ENCODE peak calls at places on chromosome 13, in seven cellular contexts. I is activated CD8-positive, alpha-beta memory T cell treated with anti-CD3 and anti-CD28 coated beads, Interleukin-2, amount 10 ng/mL, durations not matched to agents 7 days and 5 days; Z is CD8-positive, alpha-beta T cell; J is CD4-positive, alpha-beta T cell; A is T-cell; R is pancreas; E is activated T-cell treated with anti-CD3 and anti-CD28 coated beads, Interleukin-2, amount 50 U/mL, for 72 hours. T is an unnamed sample.

GRCh38 chr13:60282708-60283107 is 114.3 kb upstream of the TDRD3 start:
- ATAC-seq in A (no peak), Z (no peak), I (no peak), J (no peak), E (no peak), R (peak; percentile 67), T (no peak)

GRCh38 chr13:100273576-100273975 is 184.7 kb downstream of the PCCA start:
- ATAC-seq in J (no peak), E (no peak), R (no peak), A (no peak), I (no peak), Z (no peak), T (no peak)

GRCh38 chr13:45786293-45786920 is 65.1 kb downstream of the SIAH3 start:
- ATAC-seq in R (peak; percentile 70), A (no peak), E (no peak), Z (peak; percentile 69), J (peak; percentile 79), I (no peak), T (no peak)

GRCh38 chr13:44403720-44404063 is 30.1 kb downstream of the SERP2 start:
- ATAC-seq in A (no peak), R (peak; percentile 41), J (no peak), I (no peak), E (no peak), Z (no peak), T (no peak)

GRCh38 chr13:20721058-20721453 is 17.6 kb downstream of the IL17D start:
- ATAC-seq in I (no peak), R (no peak), Z (no peak), J (no peak), E (no peak), A (no peak), T (no peak)

GRCh38 chr13:41859555-41859954 is 101.4 kb downstream of the VWA8 start:
- ATAC-seq in A (no peak), I (no peak), R (no peak), Z (no peak), E (no peak), J (no peak), T (no peak)

GRCh38 chr13:71252191-71252704 is 614.8 kb downstream of the DACH1 start:
- ATAC-seq in R (no peak), Z (no peak), E (no peak), J (no peak), A (no peak), I (no peak), T (no peak)

GRCh38 chr13:50421457-50422130 is 406.4 kb downstream of the KCNRG start:
- ATAC-seq in R (peak; percentile 72), E (no peak), J (no peak), A (no peak), Z (no peak), I (no peak), T (peak; percentile 52)

GRCh38 chr13:88434953-88435352 is 763.8 kb downstream of the SLITRK5 start:
- ATAC-seq in A (no peak), E (no peak), J (no peak), Z (no peak), R (no peak), I (no peak), T (no peak)

GRCh38 chr13:98467263-98467985 is 109.5 kb downstream of the STK24 start:
- ATAC-seq in R (peak; percentile 81), I (no peak), Z (no peak), E (no peak), J (no peak), A (no peak), T (no peak)

GRCh38 chr13:99314640-99315176 is 7.5 kb upstream of the GPR183 start:
- ATAC-seq in I (peak; percentile 69), A (peak; percentile 68), E (peak; percentile 82), J (peak; percentile 83), R (no peak), Z (peak; percentile 82), T (peak; percentile 69)

GRCh38 chr13:112670118-112670517 is 19.7 kb upstream of the ATP11A start:
- ATAC-seq in I (no peak), E (no peak), Z (no peak), A (no peak), R (peak; percentile 69), J (no peak), T (no peak)

GRCh38 chr13:20136781-20137703 is 23.8 kb downstream of the GJA3 start:
- ATAC-seq in Z (peak; percentile 42), R (peak; percentile 100), A (peak; percentile 57), E (peak; percentile 87), I (peak; percentile 69), J (peak; percentile 66), T (peak; percentile 63)

GRCh38 chr13:48975101-48975925 is at the start of gene FNDC3A:
- ATAC-seq in Z (peak; percentile 39), R (peak; percentile 61), J (peak; percentile 44), I (no peak), E (no peak), A (peak; percentile 32), T (peak; percentile 37)

GRCh38 chr13:106530209-106530906 is 5.1 kb downstream of the EFNB2 start:
- ATAC-seq in I (no peak), J (no peak), A (no peak), Z (no peak), E (no peak), R (no peak), T (no peak)

GRCh38 chr13:43238341-43239083 is 215.1 kb downstream of the DNAJC15 start:
- ATAC-seq in J (no peak), E (no peak), R (no peak), Z (no peak), I (no peak), A (no peak), T (no peak)

GRCh38 chr13:51425410-51426042 is 27.3 kb downstream of the INTS6 start:
- ATAC-seq in R (peak; percentile 83), E (no peak), I (no peak), Z (no peak), J (no peak), A (no peak), T (no peak)

GRCh38 chr13:113013303-113013702 is 44.3 kb downstream of the MCF2L start:
- ATAC-seq in Z (no peak), E (no peak), I (no peak), A (no peak), J (no peak), R (peak; percentile 87), T (no peak)

GRCh38 chr13:30737511-30738342 is 2.4 kb downstream of the ALOX5AP start:
- ATAC-seq in A (no peak), R (peak; percentile 40), E (no peak), I (peak; percentile 8), Z (no peak), J (no peak), T (no peak)

GRCh38 chr13:100506154-100506553 is 82.4 kb downstream of the GGACT start:
- ATAC-seq in R (no peak), Z (peak; percentile 64), J (no peak), E (peak; percentile 96), A (no peak), I (peak; percentile 79), T (peak; percentile 90)

GRCh38 chr13:97274782-97275252 is 52.7 kb downstream of the MBNL2 start:
- ATAC-seq in E (no peak), J (no peak), A (no peak), I (no peak), R (peak; percentile 52), Z (no peak), T (no peak)

GRCh38 chr13:112846411-112847115 is 122.5 kb upstream of the MCF2L start:
- ATAC-seq in R (no peak), I (no peak), E (no peak), J (no peak), Z (no peak), A (no peak), T (no peak)

GRCh38 chr13:112764864-112765561 is 75.2 kb downstream of the ATP11A start:
- ATAC-seq in R (no peak), I (no peak), E (no peak), A (no peak), J (no peak), Z (no peak), T (no peak)

GRCh38 chr13:43787998-43788397 is 1.2 kb upstream of the ENOX1 start:
- ATAC-seq in E (no peak), Z (no peak), I (no peak), J (no peak), R (no peak), A (no peak), T (no peak)

GRCh38 chr13:41915096-41915495 is 45.8 kb downstream of the VWA8 start:
- ATAC-seq in I (no peak), Z (no peak), E (no peak), J (no peak), R (no peak), A (no peak), T (no peak)